ENCODE peak calls at places on chromosome 1, in six cellular contexts. E is NAMALWA, C is NCI-H774, V is thoracic aorta, Y is fibroblast of pulmonary artery, P is HS-27A. L is an unnamed sample.

GRCh38 chr1:244835276-244836134 is at the start of gene COX20:
- DNase-seq in E (peak; percentile 92), C (peak; percentile 95), V (peak; percentile 68), Y (peak; percentile 90), P (peak; percentile 71), L (peak; percentile 90)

GRCh38 chr1:181151378-181152326 is 63.2 kb downstream of the IER5 start:
- DNase-seq in E (no peak), C (no peak), V (no peak), Y (peak; percentile 45), P (no peak), L (peak; percentile 81)

GRCh38 chr1:161046574-161047167 is 894 bp upstream of the USF1 start:
- DNase-seq in E (peak; percentile 92), C (no peak), V (no peak), Y (no peak), P (no peak), L (no peak)

GRCh38 chr1:231027971-231028370 is 12.1 kb downstream of the FAM89A start:
- DNase-seq in E (no peak), C (no peak), V (no peak), Y (no peak), P (no peak), L (no peak)

GRCh38 chr1:39829791-39830533 is 41.3 kb upstream of the BMP8B start:
- DNase-seq in E (no peak), C (no peak), V (no peak), Y (peak; percentile 14), P (no peak), L (peak; percentile 62)

GRCh38 chr1:167121375-167122120 is 27.7 kb downstream of the STYXL2 start:
- DNase-seq in E (no peak), C (peak; percentile 53), V (no peak), Y (no peak), P (no peak), L (no peak)

GRCh38 chr1:228272331-228272791 is 64.5 kb downstream of the OBSCN start:
- DNase-seq in E (no peak), C (no peak), V (no peak), Y (no peak), P (no peak), L (no peak)

GRCh38 chr1:192550922-192551534 is 24.5 kb upstream of the RGS1 start:
- DNase-seq in E (no peak), C (no peak), V (no peak), Y (peak; percentile 78), P (no peak), L (peak; percentile 57)

L was measured in fibroblast of villous mesenchyme.